ENCODE peak calls at places on chromosomes 7 and 10, in nine cellular contexts. One of them, this sample, is unnamed.

GRCh38 chr7:128203047-128203491 is 38.0 kb upstream of the LEP start:
- DNase-seq in NT2/D1: no peak
- DNase-seq in GM12878: no peak
- DNase-seq in neural progenitor cell: no peak
- DNase-seq in IMR-90: no peak
- DNase-seq in fibroblast of lung: no peak
- DNase-seq in SK-N-SH: peak
- DNase-seq in mammary epithelial cell: no peak
- DNase-seq in colonic mucosa: no peak
- DNase-seq in this sample: no peak

GRCh38 chr10:77186936-77187335 is 450.7 kb downstream of the KCNMA1 start:
- DNase-seq in NT2/D1: no peak
- DNase-seq in GM12878: no peak
- DNase-seq in neural progenitor cell: no peak
- DNase-seq in IMR-90: peak
- DNase-seq in fibroblast of lung: peak
- DNase-seq in SK-N-SH: no peak
- DNase-seq in mammary epithelial cell: peak
- DNase-seq in colonic mucosa: no peak
- DNase-seq in this sample: no peak

GRCh38 chr7:127844707-127845331 is 186.4 kb downstream of the LRRC4 start:
- DNase-seq in NT2/D1: no peak
- DNase-seq in GM12878: no peak
- DNase-seq in neural progenitor cell: no peak
- DNase-seq in IMR-90: peak
- DNase-seq in fibroblast of lung: peak
- DNase-seq in SK-N-SH: no peak
- DNase-seq in mammary epithelial cell: peak
- DNase-seq in colonic mucosa: peak
- DNase-seq in this sample: no peak

GRCh38 chr10:17175551-17175950 is 25.9 kb downstream of the TRDMT1 start:
- DNase-seq in NT2/D1: no peak
- DNase-seq in GM12878: no peak
- DNase-seq in neural progenitor cell: peak
- DNase-seq in IMR-90: peak
- DNase-seq in fibroblast of lung: peak
- DNase-seq in SK-N-SH: no peak
- DNase-seq in mammary epithelial cell: no peak
- DNase-seq in colonic mucosa: no peak
- DNase-seq in this sample: no peak

GRCh38 chr7:105830405-105831218 is 45.8 kb downstream of the ATXN7L1 start:
- DNase-seq in NT2/D1: no peak
- DNase-seq in GM12878: no peak
- DNase-seq in neural progenitor cell: no peak
- DNase-seq in IMR-90: peak
- DNase-seq in fibroblast of lung: peak
- DNase-seq in SK-N-SH: peak
- DNase-seq in mammary epithelial cell: peak
- DNase-seq in colonic mucosa: no peak
- DNase-seq in this sample: peak

GRCh38 chr7:30776971-30777370 is 5.8 kb downstream of the MINDY4 start:
- DNase-seq in NT2/D1: no peak
- DNase-seq in GM12878: no peak
- DNase-seq in neural progenitor cell: no peak
- DNase-seq in IMR-90: no peak
- DNase-seq in fibroblast of lung: no peak
- DNase-seq in SK-N-SH: no peak
- DNase-seq in mammary epithelial cell: no peak
- DNase-seq in colonic mucosa: no peak
- DNase-seq in this sample: no peak

GRCh38 chr7:101586078-101586941 is 42.8 kb downstream of the MYL10 start:
- DNase-seq in NT2/D1: no peak
- DNase-seq in GM12878: no peak
- DNase-seq in neural progenitor cell: no peak
- DNase-seq in IMR-90: no peak
- DNase-seq in fibroblast of lung: no peak
- DNase-seq in SK-N-SH: no peak
- DNase-seq in mammary epithelial cell: no peak
- DNase-seq in colonic mucosa: peak
- DNase-seq in this sample: no peak

GRCh38 chr7:66629659-66630058 is 978 bp downstream of the KCTD7 start:
- DNase-seq in NT2/D1: no peak
- DNase-seq in GM12878: no peak
- DNase-seq in neural progenitor cell: no peak
- DNase-seq in IMR-90: no peak
- DNase-seq in fibroblast of lung: no peak
- DNase-seq in SK-N-SH: no peak
- DNase-seq in mammary epithelial cell: no peak
- DNase-seq in colonic mucosa: no peak
- DNase-seq in this sample: peak

GRCh38 chr7:158362001-158362400 is 225.6 kb downstream of the PTPRN2 start:
- DNase-seq in NT2/D1: no peak
- DNase-seq in GM12878: no peak
- DNase-seq in neural progenitor cell: no peak
- DNase-seq in IMR-90: no peak
- DNase-seq in fibroblast of lung: no peak
- DNase-seq in SK-N-SH: no peak
- DNase-seq in mammary epithelial cell: no peak
- DNase-seq in colonic mucosa: no peak
- DNase-seq in this sample: no peak

GRCh38 chr10:46528675-46529615 is 27.5 kb downstream of the GPRIN2 start:
- DNase-seq in NT2/D1: no peak
- DNase-seq in GM12878: no peak
- DNase-seq in neural progenitor cell: no peak
- DNase-seq in IMR-90: no peak
- DNase-seq in fibroblast of lung: no peak
- DNase-seq in SK-N-SH: no peak
- DNase-seq in mammary epithelial cell: no peak
- DNase-seq in colonic mucosa: no peak
- DNase-seq in this sample: no peak

GRCh38 chr10:60429084-60429849 is 39.6 kb upstream of the ANK3 start:
- DNase-seq in NT2/D1: no peak
- DNase-seq in GM12878: no peak
- DNase-seq in neural progenitor cell: no peak
- DNase-seq in IMR-90: peak
- DNase-seq in fibroblast of lung: peak
- DNase-seq in SK-N-SH: no peak
- DNase-seq in mammary epithelial cell: no peak
- DNase-seq in colonic mucosa: no peak
- DNase-seq in this sample: no peak

GRCh38 chr7:109836016-109836415 is 1254.9 kb upstream of the LRRN3 start:
- DNase-seq in NT2/D1: no peak
- DNase-seq in GM12878: no peak
- DNase-seq in neural progenitor cell: no peak
- DNase-seq in IMR-90: no peak
- DNase-seq in fibroblast of lung: peak
- DNase-seq in SK-N-SH: no peak
- DNase-seq in mammary epithelial cell: no peak
- DNase-seq in colonic mucosa: no peak
- DNase-seq in this sample: no peak

GRCh38 chr7:107659666-107660065 is 962 bp upstream of the SLC26A4 start:
- DNase-seq in NT2/D1: no peak
- DNase-seq in GM12878: no peak
- DNase-seq in neural progenitor cell: no peak
- DNase-seq in IMR-90: peak
- DNase-seq in fibroblast of lung: peak
- DNase-seq in SK-N-SH: no peak
- DNase-seq in mammary epithelial cell: peak
- DNase-seq in colonic mucosa: no peak
- DNase-seq in this sample: peak

GRCh38 chr7:77746824-77747165 is 50.5 kb downstream of the RSBN1L start:
- DNase-seq in NT2/D1: no peak
- DNase-seq in GM12878: no peak
- DNase-seq in neural progenitor cell: no peak
- DNase-seq in IMR-90: no peak
- DNase-seq in fibroblast of lung: no peak
- DNase-seq in SK-N-SH: no peak
- DNase-seq in mammary epithelial cell: no peak
- DNase-seq in colonic mucosa: no peak
- DNase-seq in this sample: no peak

GRCh38 chr10:86770412-86770960 is 14.1 kb downstream of the BMPR1A start:
- DNase-seq in NT2/D1: no peak
- DNase-seq in GM12878: no peak
- DNase-seq in neural progenitor cell: peak
- DNase-seq in IMR-90: no peak
- DNase-seq in fibroblast of lung: no peak
- DNase-seq in SK-N-SH: no peak
- DNase-seq in mammary epithelial cell: no peak
- DNase-seq in colonic mucosa: no peak
- DNase-seq in this sample: no peak

GRCh38 chr10:53458007-53458406 is 685.4 kb upstream of the MBL2 start:
- DNase-seq in NT2/D1: no peak
- DNase-seq in GM12878: no peak
- DNase-seq in neural progenitor cell: no peak
- DNase-seq in IMR-90: no peak
- DNase-seq in fibroblast of lung: no peak
- DNase-seq in SK-N-SH: no peak
- DNase-seq in mammary epithelial cell: no peak
- DNase-seq in colonic mucosa: no peak
- DNase-seq in this sample: no peak

GRCh38 chr10:124624456-124624855 is 119.7 kb downstream of the FAM53B start:
- DNase-seq in NT2/D1: no peak
- DNase-seq in GM12878: no peak
- DNase-seq in neural progenitor cell: no peak
- DNase-seq in IMR-90: no peak
- DNase-seq in fibroblast of lung: no peak
- DNase-seq in SK-N-SH: no peak
- DNase-seq in mammary epithelial cell: no peak
- DNase-seq in colonic mucosa: no peak
- DNase-seq in this sample: no peak
- H3K9ac ChIP-seq in NT2/D1: no peak
- H3K9ac ChIP-seq in GM12878: no peak
- H3K9ac ChIP-seq in neural progenitor cell: no peak
- H3K9ac ChIP-seq in IMR-90: no peak
- H3K9ac ChIP-seq in fibroblast of lung: no peak
- H3K9ac ChIP-seq in SK-N-SH: no peak
- H3K9ac ChIP-seq in mammary epithelial cell: no peak
- H3K9ac ChIP-seq in colonic mucosa: no peak
- H3K9ac ChIP-seq in this sample: no peak

GRCh38 chr7:149022961-149023360 is 5.3 kb downstream of the PDIA4 start:
- DNase-seq in NT2/D1: no peak
- DNase-seq in GM12878: no peak
- DNase-seq in neural progenitor cell: no peak
- DNase-seq in IMR-90: no peak
- DNase-seq in fibroblast of lung: no peak
- DNase-seq in SK-N-SH: no peak
- DNase-seq in mammary epithelial cell: no peak
- DNase-seq in colonic mucosa: no peak
- DNase-seq in this sample: no peak
- H3K9ac ChIP-seq in NT2/D1: peak
- H3K9ac ChIP-seq in GM12878: no peak
- H3K9ac ChIP-seq in neural progenitor cell: peak
- H3K9ac ChIP-seq in IMR-90: no peak
- H3K9ac ChIP-seq in fibroblast of lung: no peak
- H3K9ac ChIP-seq in SK-N-SH: no peak
- H3K9ac ChIP-seq in mammary epithelial cell: no peak
- H3K9ac ChIP-seq in colonic mucosa: no peak
- H3K9ac ChIP-seq in this sample: no peak

GRCh38 chr7:1267016-1267900 is 34.6 kb downstream of the UNCX start:
- DNase-seq in NT2/D1: no peak
- DNase-seq in GM12878: no peak
- DNase-seq in neural progenitor cell: no peak
- DNase-seq in IMR-90: no peak
- DNase-seq in fibroblast of lung: no peak
- DNase-seq in SK-N-SH: no peak
- DNase-seq in mammary epithelial cell: no peak
- DNase-seq in colonic mucosa: no peak
- DNase-seq in this sample: no peak

GRCh38 chr7:1268076-1268815 is 35.6 kb downstream of the UNCX start:
- DNase-seq in NT2/D1: no peak
- DNase-seq in GM12878: no peak
- DNase-seq in neural progenitor cell: no peak
- DNase-seq in IMR-90: no peak
- DNase-seq in fibroblast of lung: no peak
- DNase-seq in SK-N-SH: no peak
- DNase-seq in mammary epithelial cell: no peak
- DNase-seq in colonic mucosa: no peak
- DNase-seq in this sample: no peak

GRCh38 chr7:1262441-1262840 is 29.8 kb downstream of the UNCX start:
- DNase-seq in NT2/D1: no peak
- DNase-seq in GM12878: no peak
- DNase-seq in neural progenitor cell: no peak
- DNase-seq in IMR-90: no peak
- DNase-seq in fibroblast of lung: no peak
- DNase-seq in SK-N-SH: no peak
- DNase-seq in mammary epithelial cell: no peak
- DNase-seq in colonic mucosa: no peak
- DNase-seq in this sample: no peak

GRCh38 chr7:1263391-1263951 is 30.8 kb downstream of the UNCX start:
- DNase-seq in NT2/D1: no peak
- DNase-seq in GM12878: no peak
- DNase-seq in neural progenitor cell: no peak
- DNase-seq in IMR-90: no peak
- DNase-seq in fibroblast of lung: no peak
- DNase-seq in SK-N-SH: no peak
- DNase-seq in mammary epithelial cell: no peak
- DNase-seq in colonic mucosa: no peak
- DNase-seq in this sample: no peak

DNA sequence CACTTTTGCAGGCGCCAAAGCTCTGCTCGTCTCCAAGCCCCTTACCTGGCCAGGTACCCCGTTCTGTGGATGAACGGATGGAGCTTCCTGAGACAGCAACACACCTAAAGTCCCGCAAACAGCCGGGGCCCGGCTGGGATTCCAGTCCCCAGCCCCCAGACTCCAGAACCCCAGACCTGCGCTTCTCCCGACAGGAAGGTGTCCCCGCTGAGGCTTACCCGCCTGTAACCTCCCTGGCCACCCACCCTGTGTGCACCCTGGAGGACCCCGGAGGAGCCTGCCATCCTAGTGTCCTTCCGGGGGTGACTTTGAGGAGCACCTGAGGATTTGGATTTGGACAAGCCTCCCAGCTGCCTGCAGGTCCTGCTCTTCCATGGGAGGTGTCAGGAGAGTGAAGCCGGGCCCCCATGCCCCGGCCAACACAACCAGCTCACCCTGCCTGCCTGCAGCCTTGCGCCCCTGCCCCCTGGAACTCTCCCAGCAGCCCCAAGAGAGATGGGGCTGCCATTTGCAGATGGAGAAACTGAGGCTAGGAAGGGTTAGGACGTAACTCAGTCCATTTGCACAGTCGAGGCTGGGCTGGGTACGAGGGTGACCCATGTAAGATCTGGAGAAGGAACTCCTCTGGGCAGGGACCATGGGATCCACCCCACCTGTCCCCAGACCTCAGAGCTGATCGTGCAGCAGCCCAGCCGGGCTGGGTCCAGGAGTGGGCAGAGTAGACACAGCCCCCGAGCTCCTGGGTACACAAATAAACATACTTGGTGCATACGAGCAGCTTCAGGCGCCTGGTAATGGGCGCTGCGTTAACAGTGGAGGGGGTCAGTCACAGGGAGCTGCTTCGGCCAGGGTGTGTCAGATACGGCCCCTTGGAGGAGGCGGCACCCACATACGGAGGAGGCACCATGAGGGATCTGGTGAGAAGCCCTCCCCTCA is 31.9 kb downstream of the UNCX start:
- DNase-seq in NT2/D1: no peak
- DNase-seq in GM12878: no peak
- DNase-seq in neural progenitor cell: no peak
- DNase-seq in IMR-90: no peak
- DNase-seq in fibroblast of lung: no peak
- DNase-seq in SK-N-SH: no peak
- DNase-seq in mammary epithelial cell: no peak
- DNase-seq in colonic mucosa: no peak
- DNase-seq in this sample: no peak
- H3K9ac ChIP-seq in NT2/D1: no peak
- H3K9ac ChIP-seq in GM12878: no peak
- H3K9ac ChIP-seq in neural progenitor cell: no peak
- H3K9ac ChIP-seq in IMR-90: no peak
- H3K9ac ChIP-seq in fibroblast of lung: no peak
- H3K9ac ChIP-seq in SK-N-SH: no peak
- H3K9ac ChIP-seq in mammary epithelial cell: no peak
- H3K9ac ChIP-seq in colonic mucosa: no peak
- H3K9ac ChIP-seq in this sample: no peak

GRCh38 chr7:91759205-91759863 is 121.2 kb downstream of the MTERF1 start:
- DNase-seq in NT2/D1: peak
- DNase-seq in GM12878: no peak
- DNase-seq in neural progenitor cell: peak
- DNase-seq in IMR-90: no peak
- DNase-seq in fibroblast of lung: peak
- DNase-seq in SK-N-SH: no peak
- DNase-seq in mammary epithelial cell: peak
- DNase-seq in colonic mucosa: peak
- DNase-seq in this sample: no peak
- H3K9ac ChIP-seq in NT2/D1: no peak
- H3K9ac ChIP-seq in GM12878: no peak
- H3K9ac ChIP-seq in neural progenitor cell: no peak
- H3K9ac ChIP-seq in IMR-90: no peak
- H3K9ac ChIP-seq in fibroblast of lung: no peak
- H3K9ac ChIP-seq in SK-N-SH: no peak
- H3K9ac ChIP-seq in mammary epithelial cell: no peak
- H3K9ac ChIP-seq in colonic mucosa: peak
- H3K9ac ChIP-seq in this sample: no peak